ENCODE peak calls at places on chromosomes 5 and 9, in ten cellular contexts. F is GM23248, Z is cardiac muscle cell, G is pancreas, U is colonic mucosa, A is prostate gland, N is IMR-90, K is esophagus squamous epithelium, L is PC-9, I is lung. R is an unnamed sample. For H3K4me1, the result is how much of the 10 kb centered on the place peaks cover.

GRCh38 chr5:125657936-125658335 is 765.3 kb upstream of the GRAMD2B start:
- DNase-seq in K (no peak), A (no peak), L (no peak), U (no peak), Z (no peak), N (no peak), F (no peak), G (no peak), I (no peak), R (no peak)

GRCh38 chr9:73162987-73163763 is 11.5 kb downstream of the ANXA1 start:
- DNase-seq in I (no peak), G (no peak), A (no peak), K (no peak), F (peak), L (no peak), U (no peak), N (no peak), Z (no peak), R (no peak)

GRCh38 chr5:33936381-33937016 is at the start of gene RXFP3:
- DNase-seq in K (no peak), L (no peak), F (peak), I (no peak), N (peak), A (no peak), G (no peak), U (no peak), Z (peak), R (peak)

GRCh38 chr5:466661-467310 is 23.8 kb downstream of the EXOC3 start:
- DNase-seq in N (no peak), L (no peak), F (no peak), K (no peak), G (no peak), A (no peak), U (no peak), I (no peak), Z (no peak), R (no peak)

GRCh38 chr5:115977988-115978387 is 15.7 kb downstream of the LVRN start:
- DNase-seq in Z (peak), G (no peak), A (no peak), L (peak), F (peak), I (no peak), U (no peak), K (no peak), N (peak), R (no peak)

GRCh38 chr9:135659252-135659651 is 3.9 kb upstream of the LCN9 start:
- DNase-seq in I (no peak), K (no peak), N (no peak), F (no peak), L (no peak), G (no peak), Z (no peak), U (no peak), A (no peak), R (no peak)

GRCh38 chr5:88555658-88556057 is 287.0 kb upstream of the TMEM161B start:
- DNase-seq in N (no peak), F (no peak), L (no peak), G (no peak), U (no peak), Z (no peak), K (no peak), A (no peak), I (no peak), R (no peak)

GRCh38 chr5:16727937-16728336 is 111.1 kb upstream of the RETREG1 start:
- DNase-seq in I (no peak), Z (no peak), N (no peak), G (peak), K (no peak), A (peak), L (no peak), F (no peak), U (peak), R (no peak)

GRCh38 chr9:117232266-117232665 is 182.6 kb downstream of the ASTN2 start:
- DNase-seq in L (no peak), F (no peak), G (no peak), K (no peak), I (no peak), U (no peak), A (no peak), Z (no peak), N (no peak), R (peak)

GRCh38 chr5:15243301-15244020 is 256.5 kb upstream of the FBXL7 start:
- DNase-seq in U (no peak), Z (no peak), K (no peak), I (no peak), N (no peak), F (no peak), G (no peak), L (no peak), A (no peak), R (no peak)

GRCh38 chr9:21616082-21616778 is 134.1 kb upstream of the IFNE start:
- DNase-seq in A (no peak), I (no peak), L (peak), F (peak), K (no peak), U (no peak), N (peak), Z (peak), G (no peak), R (no peak)

GRCh38 chr5:31502506-31502905 is 29.4 kb downstream of the DROSHA start:
- DNase-seq in L (no peak), G (no peak), U (no peak), K (no peak), A (no peak), I (no peak), F (peak), N (peak), Z (no peak), R (no peak)

GRCh38 chr9:34381323-34381722 is 4.6 kb upstream of the MYORG start:
- DNase-seq in N (no peak), K (no peak), U (peak), A (no peak), F (no peak), L (no peak), Z (no peak), I (no peak), G (no peak), R (no peak)

GRCh38 chr5:94901071-94901979 is 282.9 kb downstream of the SLF1 start:
- DNase-seq in F (peak), Z (peak), A (no peak), I (no peak), U (no peak), N (peak), G (no peak), L (no peak), K (no peak), R (no peak)

GRCh38 chr5:71586052-71586940 is 844 bp upstream of the MCCC2 start:
- DNase-seq in A (no peak), U (no peak), I (no peak), F (no peak), L (peak), G (no peak), Z (peak), N (peak), K (no peak), R (peak)

GRCh38 chr9:108549184-108549583 is 306.6 kb downstream of the ACTL7B start:
- DNase-seq in A (peak), I (no peak), K (no peak), N (peak), L (peak), G (peak), Z (no peak), U (no peak), F (no peak), R (no peak)

GRCh38 chr9:69425402-69425801 is 100.4 kb downstream of the ENTREP1 start:
- DNase-seq in I (no peak), L (no peak), K (no peak), U (no peak), A (no peak), Z (no peak), F (no peak), N (no peak), G (no peak), R (no peak)

GRCh38 chr9:124869986-124870560 is 8.1 kb downstream of the ARPC5L start:
- DNase-seq in I (peak), U (peak), N (peak), G (no peak), Z (peak), L (no peak), A (no peak), F (peak), K (peak), R (no peak)

GRCh38 chr5:88676637-88677481 is 206.1 kb downstream of the MEF2C start:
- DNase-seq in U (no peak), A (no peak), N (no peak), F (no peak), L (no peak), Z (no peak), K (no peak), I (no peak), G (no peak), R (no peak)

GRCh38 chr9:121750715-121751623 is 99.5 kb downstream of the DAB2IP start:
- DNase-seq in K (no peak), G (peak), Z (peak), F (no peak), I (no peak), L (no peak), N (no peak), U (no peak), A (peak), R (no peak)

GRCh38 chr9:121750259-121750714 is 98.9 kb downstream of the DAB2IP start:
- DNase-seq in N (no peak), G (no peak), F (no peak), L (no peak), I (no peak), U (no peak), A (no peak), K (no peak), Z (no peak), R (no peak)

GRCh38 chr9:121753802-121754654 is 102.6 kb downstream of the DAB2IP start:
- DNase-seq in I (no peak), L (no peak), Z (no peak), U (no peak), G (no peak), N (no peak), F (no peak), A (no peak), K (no peak), R (no peak)

GRCh38 chr9:121752929-121753328 is 101.5 kb downstream of the DAB2IP start:
- DNase-seq in I (no peak), G (no peak), L (no peak), A (no peak), Z (no peak), U (no peak), F (no peak), K (no peak), N (no peak), R (no peak)

DNA sequence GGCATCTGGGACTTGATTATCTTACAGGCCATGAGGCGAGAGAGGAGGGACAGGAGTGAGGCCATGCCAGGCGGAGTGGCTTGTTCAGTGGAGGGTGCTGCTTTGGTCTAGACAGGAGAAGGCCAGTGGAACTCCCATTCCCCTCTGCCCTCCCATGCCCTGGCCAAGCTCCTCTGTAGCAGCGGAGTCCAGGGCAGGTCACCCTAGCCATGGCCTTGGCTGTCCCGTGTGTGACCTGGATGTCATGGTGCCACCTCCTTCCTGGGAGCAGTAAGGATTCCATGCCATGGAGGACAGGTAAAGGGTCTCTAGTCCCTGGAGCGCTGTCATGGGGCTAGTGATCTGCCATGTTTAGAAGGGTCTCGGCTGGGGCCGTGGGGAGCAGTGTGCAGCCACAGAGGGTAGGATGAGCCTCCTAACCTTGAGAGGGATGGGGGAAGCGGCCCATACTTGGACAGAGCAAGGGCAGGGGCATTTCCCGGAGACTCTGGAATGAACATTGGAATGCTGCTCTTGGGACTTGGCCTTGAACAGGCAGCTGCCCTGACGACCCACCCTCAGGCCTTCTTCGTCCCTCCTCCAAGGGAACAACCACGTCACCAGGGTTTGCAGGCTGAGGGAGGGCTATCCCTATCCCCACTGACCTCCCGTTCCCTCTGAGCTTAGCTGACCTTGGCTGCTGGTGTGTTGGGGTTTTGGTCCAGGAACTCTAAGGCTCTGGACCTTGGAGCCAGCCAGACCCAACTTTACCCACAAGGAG is 100.4 kb downstream of the DAB2IP start:
- DNase-seq in K (no peak), U (no peak), F (no peak), A (no peak), Z (no peak), N (no peak), I (no peak), L (no peak), G (no peak), R (no peak)
- H3K4me1 ChIP-seq in K (half or more), U (under half), F (under half), A (under half), Z (under half), N (under half), I (under half), L (under half), G (under half), R (half or more)

GRCh38 chr5:93598997-93599371 is 16.0 kb downstream of the NR2F1 start:
- DNase-seq in F (no peak), Z (no peak), G (no peak), K (no peak), L (no peak), N (no peak), U (no peak), A (no peak), I (no peak), R (no peak)
- H3K4me1 ChIP-seq in F (under half), Z (under half), G (under half), K (under half), L (under half), N (under half), U (under half), A (under half), I (under half), R (under half)

DNA sequence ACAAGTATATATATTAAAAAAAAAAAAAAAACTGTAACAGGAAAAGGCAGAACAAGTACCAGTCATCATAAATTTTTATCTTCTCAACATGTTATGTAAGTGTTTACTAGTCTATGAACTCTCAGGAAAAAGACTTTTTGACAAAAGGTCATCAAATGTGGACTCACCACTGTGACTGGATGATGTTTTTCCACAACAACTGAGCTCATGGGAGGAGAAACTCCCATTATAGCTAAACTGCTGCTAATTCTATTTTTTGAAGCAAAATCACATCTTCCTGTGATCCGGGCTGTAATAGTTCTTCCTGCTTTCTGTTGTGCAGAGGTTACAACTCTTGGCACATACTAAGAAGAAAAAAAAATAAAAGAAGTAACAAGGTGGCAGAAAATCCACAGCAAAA is 39.6 kb downstream of the POC5 start:
- DNase-seq in G (no peak), K (no peak), Z (peak), U (no peak), A (no peak), L (no peak), F (no peak), I (no peak), N (no peak), R (no peak)
- H3K4me1 ChIP-seq in G (under half), K (under half), Z (under half), U (under half), A (under half), L (under half), F (under half), I (under half), N (under half), R (under half)

GRCh38 chr9:137073992-137074399 is 3.3 kb upstream of the UAP1L1 start:
- DNase-seq in N (no peak), L (peak), F (no peak), U (peak), Z (no peak), K (no peak), G (no peak), I (no peak), A (no peak), R (no peak)
- H3K4me1 ChIP-seq in N (under half), L (under half), F (under half), U (under half), Z (under half), K (under half), G (under half), I (under half), A (under half), R (under half)

GRCh38 chr9:7973123-7973522 is 173.5 kb upstream of the DMAC1 start:
- DNase-seq in G (no peak), K (no peak), U (no peak), F (no peak), A (peak), L (no peak), Z (no peak), N (no peak), I (no peak), R (no peak)
- H3K4me1 ChIP-seq in G (under half), K (under half), U (under half), F (under half), A (under half), L (under half), Z (under half), N (under half), I (under half), R (under half)

DNA sequence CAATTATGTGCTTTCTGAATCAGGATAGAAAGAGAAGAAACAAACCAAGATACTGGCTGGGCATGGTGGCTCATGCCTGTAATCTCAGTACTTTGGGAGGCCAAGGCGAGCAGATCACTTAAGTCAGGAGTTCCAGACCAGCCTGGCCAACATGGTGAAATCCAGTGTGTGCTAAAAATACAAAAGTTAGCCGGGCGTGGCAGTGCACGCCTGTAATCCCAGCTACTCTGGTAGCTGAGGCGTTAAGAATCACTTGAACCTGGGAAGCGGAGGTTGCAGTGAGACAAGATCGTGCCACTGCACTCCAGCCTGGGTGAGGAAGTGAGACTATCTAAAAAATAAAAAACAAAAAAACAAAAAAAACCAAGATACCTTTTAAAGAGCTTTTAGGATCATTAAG is 214.2 kb downstream of the NFIB start:
- DNase-seq in F (no peak), G (no peak), N (no peak), A (no peak), U (no peak), Z (no peak), K (no peak), L (no peak), I (no peak), R (no peak)
- H3K4me1 ChIP-seq in F (under half), G (under half), N (under half), A (under half), U (under half), Z (under half), K (under half), L (under half), I (under half), R (half or more)

R was measured in esophagus muscularis mucosa.